ENCODE peak calls at places on chromosomes 5 and 9, in six cellular contexts. G is SK-N-SH, U is suprapubic skin, B is transverse colon, T is stomach, V is breast epithelium. J is an unnamed sample.

GRCh38 chr5:74161171-74161570 is 479.4 kb downstream of the ENC1 start:
- DNase-seq in G (no peak), B (no peak), U (no peak), T (no peak), V (no peak), J (no peak)

GRCh38 chr5:15579193-15579990 is 79.4 kb downstream of the FBXL7 start:
- DNase-seq in T (no peak), V (no peak), B (no peak), U (no peak), G (peak; percentile 30), J (no peak)

GRCh38 chr5:76610196-76610595 is 13.0 kb downstream of the F2RL2 start:
- DNase-seq in G (no peak), V (no peak), B (no peak), U (no peak), T (no peak), J (no peak)

GRCh38 chr5:40572947-40573346 is 106.8 kb upstream of the PTGER4 start:
- DNase-seq in V (no peak), T (no peak), G (no peak), B (no peak), U (no peak), J (no peak)

GRCh38 chr9:132486706-132487350 is 76.8 kb downstream of the CFAP77 start:
- DNase-seq in T (no peak), U (no peak), G (peak; percentile 55), V (no peak), B (no peak), J (no peak)

GRCh38 chr9:107170801-107171200 is 112.3 kb upstream of the RAD23B start:
- DNase-seq in U (no peak), B (no peak), G (no peak), V (no peak), T (no peak), J (no peak)

GRCh38 chr5:84403773-84404172 is 19.1 kb upstream of the EDIL3 start:
- DNase-seq in T (no peak), B (no peak), U (no peak), V (no peak), G (no peak), J (no peak)

GRCh38 chr9:85726737-85727136 is 15.0 kb downstream of the AGTPBP1 start:
- DNase-seq in V (no peak), B (no peak), G (no peak), U (no peak), T (no peak), J (no peak)

GRCh38 chr9:93510041-93510440 is 56.7 kb upstream of the FAM120AOS start:
- DNase-seq in T (no peak), G (no peak), U (no peak), B (no peak), V (no peak), J (no peak)

GRCh38 chr5:150560401-150561191 is 52.7 kb downstream of the NDST1 start:
- DNase-seq in V (peak; percentile 91), T (peak; percentile 92), B (peak; percentile 93), G (peak; percentile 82), U (peak; percentile 92), J (peak; percentile 89)

GRCh38 chr9:130193531-130194405 is 21.6 kb downstream of the NCS1 start:
- DNase-seq in U (no peak), B (no peak), G (peak; percentile 69), T (no peak), V (no peak), J (no peak)

GRCh38 chr9:70485273-70485858 is 70.9 kb upstream of the KLF9 start:
- DNase-seq in B (no peak), V (no peak), U (no peak), G (no peak), T (no peak), J (no peak)

GRCh38 chr5:124342027-124342471 is 404.4 kb downstream of the ZNF608 start:
- DNase-seq in G (no peak), T (no peak), V (no peak), U (no peak), B (no peak), J (no peak)

GRCh38 chr9:114487607-114488300 is 17.5 kb downstream of the WHRN start:
- DNase-seq in T (peak; percentile 69), U (no peak), V (no peak), G (peak; percentile 75), B (peak; percentile 73), J (peak; percentile 61)

GRCh38 chr5:59042683-59043082 is 459.8 kb downstream of the RAB3C start:
- DNase-seq in T (peak; percentile 32), U (no peak), B (peak; percentile 21), V (no peak), G (no peak), J (no peak)

GRCh38 chr5:146586752-146587151 is 70.8 kb upstream of the GPR151 start:
- DNase-seq in B (no peak), V (no peak), U (no peak), T (no peak), G (no peak), J (no peak)

GRCh38 chr5:171863928-171864327 is 78.3 kb downstream of the SMIM23 start:
- DNase-seq in T (no peak), U (no peak), G (no peak), V (no peak), B (no peak), J (no peak)

GRCh38 chr5:33241826-33242225 is 198.9 kb upstream of the TARS1 start:
- DNase-seq in T (no peak), B (no peak), U (no peak), V (no peak), G (no peak), J (no peak)

GRCh38 chr5:124157320-124157719 is 589.1 kb downstream of the ZNF608 start:
- DNase-seq in G (no peak), U (no peak), B (no peak), T (no peak), V (no peak), J (no peak)

GRCh38 chr5:92977766-92978555 is 603.1 kb downstream of the NR2F1-AS1 start:
- DNase-seq in T (no peak), U (no peak), G (no peak), V (no peak), B (no peak), J (no peak)

GRCh38 chr9:129136446-129137049 is 25.3 kb downstream of the PTPA start:
- DNase-seq in V (no peak), T (no peak), U (no peak), B (no peak), G (no peak), J (peak; percentile 41)
- H3K27ac ChIP-seq in V (peak overlapping the region; percentile 98), T (peak overlapping the region; percentile 98), U (no peak overlapping the region), B (no peak overlapping the region), G (no peak overlapping the region), J (peak overlapping the region; percentile 27)

DNA sequence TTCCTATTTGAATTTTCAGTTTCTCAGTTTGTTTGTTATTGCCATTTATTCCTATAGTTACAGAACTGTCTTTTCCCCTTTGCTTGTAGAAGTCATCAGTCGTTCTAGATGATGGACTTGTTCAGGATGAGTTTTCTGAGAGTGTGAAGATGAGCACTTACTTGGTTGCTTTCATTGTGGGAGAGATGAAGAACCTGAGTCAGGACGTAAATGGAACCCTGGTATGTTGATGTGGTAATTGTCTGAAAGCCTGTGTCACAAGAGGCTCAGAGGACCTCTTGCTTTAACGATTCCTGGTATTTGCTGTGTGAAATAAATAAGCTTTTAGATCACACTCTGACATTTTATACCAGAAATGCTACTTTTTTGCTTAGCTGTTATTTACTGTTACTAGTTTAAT is 50.6 kb downstream of the LNPEP start:
- DNase-seq in V (no peak), U (no peak), G (no peak), B (no peak), T (no peak), J (no peak)
- TF ChIP-seq POLR2AphosphoS5 in V (no peak), U (no peak), G (no peak), B (no peak), T (no peak), J (no peak)

DNA sequence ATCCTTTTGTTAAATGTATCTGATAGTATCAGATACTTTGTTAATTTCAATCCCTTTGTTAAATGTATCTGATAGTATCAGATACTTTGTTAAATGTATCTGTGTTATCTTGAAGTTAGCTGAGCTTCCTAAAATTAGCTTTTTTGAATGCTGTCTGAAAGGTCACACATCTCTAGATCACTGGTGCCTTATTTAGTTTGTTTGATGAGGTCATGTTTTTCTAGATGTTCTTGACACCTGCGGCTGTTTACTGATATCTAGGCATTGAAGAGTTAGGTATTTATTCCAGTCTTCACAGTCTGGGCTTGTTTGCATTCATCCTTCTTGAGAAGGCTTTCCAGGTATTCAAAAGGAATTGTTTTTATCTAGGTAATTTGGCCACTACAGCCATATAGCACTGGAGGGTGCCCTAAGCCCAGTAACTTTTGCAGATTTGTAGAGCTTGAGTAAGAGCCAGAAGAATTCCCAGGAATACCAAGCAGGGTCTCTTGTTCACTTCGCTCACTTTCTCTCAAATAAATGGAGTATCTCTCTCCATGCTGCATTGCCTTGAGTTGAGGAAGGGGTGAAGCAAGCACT is 435.4 kb upstream of the GRAMD2B start:
- DNase-seq in U (no peak), V (no peak), G (no peak), T (no peak), B (no peak), J (no peak)
- H3K4me3 ChIP-seq in U (no peak overlapping the region), V (no peak overlapping the region), G (no peak overlapping the region), T (no peak overlapping the region), B (no peak overlapping the region), J (no peak overlapping the region)

GRCh38 chr9:134057311-134057665 is 10.5 kb downstream of the BRD3 start:
- DNase-seq in B (peak; percentile 5), T (no peak), V (no peak), U (no peak), G (no peak), J (no peak)
- H3K27ac ChIP-seq in B (no peak overlapping the region), T (no peak overlapping the region), V (no peak overlapping the region), U (no peak overlapping the region), G (no peak overlapping the region), J (no peak overlapping the region)

GRCh38 chr5:177496111-177497010 is 1.0 kb downstream of the PDLIM7 start:
- DNase-seq in B (peak; percentile 65), U (peak; percentile 81), V (no peak), G (peak; percentile 83), T (peak; percentile 51), J (peak; percentile 89)
- TF ChIP-seq POLR2AphosphoS5 in B (peak; percentile 75), U (no peak), V (no peak), G (peak; percentile 42), T (no peak), J (peak; percentile 38)

GRCh38 chr5:61001647-61002046 is 56.6 kb downstream of the NDUFAF2 start:
- DNase-seq in T (no peak), B (no peak), G (no peak), U (no peak), V (no peak), J (no peak)
- H3K4me3 ChIP-seq in T (no peak overlapping the region), B (no peak overlapping the region), G (no peak overlapping the region), U (no peak overlapping the region), V (no peak overlapping the region), J (no peak overlapping the region)

DNA sequence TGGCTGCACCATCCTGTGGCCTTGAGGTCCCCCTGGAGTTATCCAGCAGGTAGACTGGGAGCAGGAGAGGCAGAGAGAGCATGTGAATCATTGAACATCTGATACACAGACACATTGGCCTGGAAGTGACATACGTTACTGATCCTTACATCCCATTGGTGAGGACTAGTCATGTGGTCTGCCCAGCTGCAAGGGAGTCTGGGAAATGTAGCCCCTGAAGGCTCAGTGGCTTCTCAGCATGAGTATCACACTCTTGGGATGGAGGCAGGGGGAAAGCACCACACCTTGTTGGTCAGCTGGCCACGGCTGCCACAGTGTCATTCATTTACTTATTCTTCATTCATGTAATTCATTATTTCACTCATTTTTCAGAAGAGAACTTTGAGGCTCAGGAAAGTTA is 13.3 kb upstream of the KCNMB1 start:
- DNase-seq in B (no peak), V (no peak), U (no peak), G (no peak), T (no peak), J (no peak)
- H3K27ac ChIP-seq in B (no peak overlapping the region), V (no peak overlapping the region), U (no peak overlapping the region), G (no peak overlapping the region), T (no peak overlapping the region), J (no peak overlapping the region)

GRCh38 chr5:153672347-153673090 is 182.0 kb downstream of the GRIA1 start:
- DNase-seq in G (no peak), B (no peak), U (no peak), V (no peak), T (no peak), J (no peak)
- TF ChIP-seq POLR2AphosphoS5 in G (no peak), B (no peak), U (no peak), V (no peak), T (no peak), J (no peak)

J was measured in upper lobe of left lung.